ENCODE peak calls at places on chromosome 9, in five cellular contexts. E, Y, V, F and T are unnamed samples.

GRCh38 chr9:23015557-23015956 is 568.9 kb downstream of the DMRTA1 start:
- DNase-seq in E (no peak), Y (no peak), V (no peak), F (no peak), T (no peak)

GRCh38 chr9:8783999-8784398 is 984.4 kb upstream of the DMAC1 start:
- DNase-seq in E (no peak), Y (no peak), V (no peak), F (no peak), T (no peak)

GRCh38 chr9:32741706-32742105 is 41.6 kb upstream of the TMEM215 start:
- DNase-seq in E (no peak), Y (peak; percentile 52), V (no peak), F (no peak), T (no peak)

GRCh38 chr9:82924243-82924605 is 138.7 kb downstream of the RASEF start:
- DNase-seq in E (no peak), Y (peak; percentile 58), V (no peak), F (no peak), T (no peak)

GRCh38 chr9:74573792-74574191 is 76.7 kb downstream of the RORB start:
- DNase-seq in E (no peak), Y (no peak), V (no peak), F (no peak), T (no peak)

GRCh38 chr9:104287255-104287872 is 193.3 kb downstream of the SMC2 start:
- DNase-seq in E (no peak), Y (no peak), V (no peak), F (no peak), T (no peak)

GRCh38 chr9:18338042-18338441 is 135.9 kb upstream of the ADAMTSL1 start:
- DNase-seq in E (no peak), Y (no peak), V (no peak), F (no peak), T (no peak)

GRCh38 chr9:28866951-28867350 is 1293.7 kb upstream of the C9orf72 start:
- DNase-seq in E (no peak), Y (no peak), V (no peak), F (no peak), T (no peak)

GRCh38 chr9:96852676-96853075 is 1.6 kb downstream of the ZNF782 start:
- DNase-seq in E (no peak), Y (no peak), V (no peak), F (no peak), T (no peak)

GRCh38 chr9:123851851-123852250 is 78.1 kb downstream of the DENND1A start:
- DNase-seq in E (no peak), Y (peak; percentile 49), V (no peak), F (no peak), T (no peak)

GRCh38 chr9:107488400-107489143 is 997 bp downstream of the KLF4 start:
- DNase-seq in E (peak; percentile 89), Y (peak; percentile 64), V (peak; percentile 56), F (peak; percentile 69), T (peak; percentile 65)

GRCh38 chr9:114098660-114099522 is at the start of gene KIF12:
- DNase-seq in E (peak; percentile 74), Y (peak; percentile 89), V (peak; percentile 83), F (no peak), T (no peak)

GRCh38 chr9:115978739-115979138 is 174.9 kb upstream of the PAPPA start:
- DNase-seq in E (no peak), Y (no peak), V (no peak), F (no peak), T (no peak)

GRCh38 chr9:38334234-38334633 is 58.3 kb upstream of the ALDH1B1 start:
- DNase-seq in E (no peak), Y (peak; percentile 61), V (peak; percentile 13), F (no peak), T (no peak)

GRCh38 chr9:115106001-115106400 is 12.0 kb downstream of the TNC start:
- DNase-seq in E (no peak), Y (no peak), V (no peak), F (no peak), T (no peak)

GRCh38 chr9:135062254-135062653 is 25.2 kb upstream of the OLFM1 start:
- DNase-seq in E (no peak), Y (no peak), V (no peak), F (no peak), T (no peak)

GRCh38 chr9:130995399-130995941 is 13.5 kb upstream of the LAMC3 start:
- DNase-seq in E (peak; percentile 57), Y (peak; percentile 58), V (no peak), F (peak; percentile 32), T (peak; percentile 31)

GRCh38 chr9:124214116-124214515 is 43.6 kb upstream of the NEK6 start:
- DNase-seq in E (no peak), Y (no peak), V (peak; percentile 16), F (no peak), T (no peak)

GRCh38 chr9:6171667-6172066 is 43.9 kb upstream of the IL33 start:
- DNase-seq in E (no peak), Y (no peak), V (no peak), F (no peak), T (no peak)

GRCh38 chr9:87004016-87004415 is 56.7 kb upstream of the GAS1 start:
- DNase-seq in E (no peak), Y (no peak), V (no peak), F (no peak), T (no peak)

GRCh38 chr9:123253204-123253603 is 15.2 kb downstream of the STRBP start:
- DNase-seq in E (no peak), Y (no peak), V (no peak), F (no peak), T (no peak)

GRCh38 chr9:133527444-133527920 is 2.7 kb upstream of the MYMK start:
- DNase-seq in E (peak; percentile 75), Y (peak; percentile 51), V (no peak), F (peak; percentile 73), T (peak; percentile 80)

GRCh38 chr9:100222674-100223073 is 123.6 kb downstream of the INVS start:
- DNase-seq in E (no peak), Y (peak; percentile 7), V (no peak), F (no peak), T (no peak)

GRCh38 chr9:34452568-34452967 is 5.8 kb downstream of the FAM219A start:
- DNase-seq in E (no peak), Y (no peak), V (no peak), F (no peak), T (no peak)

GRCh38 chr9:130927338-130927737 is 11.7 kb downstream of the FIBCD1 start:
- DNase-seq in E (no peak), Y (no peak), V (no peak), F (no peak), T (no peak)

DNA sequence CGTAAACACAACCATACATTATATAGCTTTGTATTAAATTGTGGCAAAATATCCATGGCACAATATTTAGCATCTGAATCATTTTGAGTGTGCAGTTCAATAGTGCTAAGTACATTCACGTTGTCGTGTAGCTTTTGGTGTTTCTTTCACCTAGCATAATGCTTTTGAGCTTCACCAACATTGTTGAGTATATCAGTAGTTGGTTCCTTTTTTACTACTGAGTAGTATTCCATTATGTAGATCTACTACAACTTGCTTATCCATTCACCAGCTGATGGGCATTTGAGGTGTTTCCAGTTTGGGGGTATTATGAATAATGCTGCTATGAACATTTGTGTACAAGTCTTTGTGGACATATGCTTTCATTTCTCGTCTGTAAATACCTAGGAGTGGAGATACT is 27.3 kb upstream of the CTNNAL1 start:
- DNase-seq in E (no peak), Y (no peak), V (no peak), F (no peak), T (no peak)
- H3K9me3 ChIP-seq in E (peaks cover 6% of the 10 kb centered on the region), Y (no peaks in the 10 kb centered on the region), V (no peaks in the 10 kb centered on the region), F (peaks cover 3% of the 10 kb centered on the region), T (peaks cover 9% of the 10 kb centered on the region)

GRCh38 chr9:121505903-121506640 is 6.4 kb upstream of the GGTA1 start:
- DNase-seq in E (no peak), Y (no peak), V (no peak), F (no peak), T (no peak)

GRCh38 chr9:121508415-121508814 is 8.8 kb upstream of the GGTA1 start:
- DNase-seq in E (no peak), Y (peak; percentile 30), V (peak; percentile 41), F (no peak), T (no peak)

GRCh38 chr9:121509175-121509574 is 9.5 kb upstream of the GGTA1 start:
- DNase-seq in E (no peak), Y (no peak), V (no peak), F (no peak), T (no peak)

GRCh38 chr9:121510766-121511555 is 11.3 kb upstream of the GGTA1 start:
- DNase-seq in E (no peak), Y (no peak), V (no peak), F (peak; percentile 53), T (peak; percentile 44)
- H3K9me3 ChIP-seq in E (no peaks in the 10 kb centered on the region), Y (no peaks in the 10 kb centered on the region), V (no peaks in the 10 kb centered on the region), F (no peaks in the 10 kb centered on the region), T (no peaks in the 10 kb centered on the region)

GRCh38 chr9:40927851-40928802 is 200.4 kb downstream of the FOXD4L6 start:
- DNase-seq in E (no peak), Y (no peak), V (no peak), F (no peak), T (no peak)

GRCh38 chr9:40928803-40929487 is 199.5 kb downstream of the FOXD4L6 start:
- DNase-seq in E (no peak), Y (no peak), V (no peak), F (no peak), T (no peak)

GRCh38 chr9:40927260-40927631 is 201.2 kb downstream of the FOXD4L6 start:
- DNase-seq in E (no peak), Y (no peak), V (no peak), F (no peak), T (no peak)

GRCh38 chr9:40925149-40925548 is 203.3 kb downstream of the FOXD4L6 start:
- DNase-seq in E (no peak), Y (no peak), V (no peak), F (no peak), T (no peak)

DNA sequence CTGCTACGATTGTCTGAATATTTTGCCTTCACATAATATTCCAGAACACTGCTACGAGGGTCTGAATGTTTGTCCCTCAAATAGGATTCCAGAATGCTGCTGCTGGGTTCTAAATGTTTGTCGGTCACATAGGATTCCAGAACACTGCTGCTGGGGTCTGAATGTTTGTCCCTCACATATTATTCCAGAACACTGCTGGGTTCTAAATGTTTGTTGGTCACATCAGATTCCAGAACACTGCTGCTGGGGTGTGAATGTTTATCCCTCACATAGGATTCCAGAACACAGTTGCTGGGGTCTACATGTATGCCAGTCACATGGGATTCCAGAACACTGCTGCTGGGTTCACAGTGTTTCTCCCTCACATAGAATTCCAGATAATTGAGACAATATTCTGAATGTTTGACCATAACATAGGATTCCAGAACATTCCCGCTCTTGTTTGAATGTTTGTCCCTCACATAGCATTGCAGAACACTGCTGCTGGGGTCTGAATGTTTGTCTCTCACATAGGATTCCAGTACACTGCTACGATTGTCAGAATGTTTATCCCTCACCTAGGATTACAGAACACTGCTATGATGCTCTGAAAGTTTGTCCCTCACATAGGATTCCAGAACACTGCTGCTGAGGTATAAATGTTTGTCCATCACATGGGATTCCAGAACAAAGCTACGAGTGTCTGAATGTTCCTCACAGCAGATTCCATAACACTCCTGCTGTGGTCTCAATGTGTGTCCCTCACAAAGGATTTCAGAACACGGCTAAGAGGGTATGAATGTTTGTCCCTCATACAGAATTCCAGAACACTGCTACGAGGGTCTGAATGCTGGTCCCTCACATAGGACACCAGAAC is 201.8 kb downstream of the FOXD4L6 start:
- DNase-seq in E (no peak), Y (no peak), V (no peak), F (no peak), T (no peak)
- H3K9me3 ChIP-seq in E (peaks cover 75% of the 10 kb centered on the region), Y (peaks cover 38% of the 10 kb centered on the region), V (peaks cover 97% of the 10 kb centered on the region), F (peaks cover 99% of the 10 kb centered on the region), T (peaks cover 97% of the 10 kb centered on the region)

DNA sequence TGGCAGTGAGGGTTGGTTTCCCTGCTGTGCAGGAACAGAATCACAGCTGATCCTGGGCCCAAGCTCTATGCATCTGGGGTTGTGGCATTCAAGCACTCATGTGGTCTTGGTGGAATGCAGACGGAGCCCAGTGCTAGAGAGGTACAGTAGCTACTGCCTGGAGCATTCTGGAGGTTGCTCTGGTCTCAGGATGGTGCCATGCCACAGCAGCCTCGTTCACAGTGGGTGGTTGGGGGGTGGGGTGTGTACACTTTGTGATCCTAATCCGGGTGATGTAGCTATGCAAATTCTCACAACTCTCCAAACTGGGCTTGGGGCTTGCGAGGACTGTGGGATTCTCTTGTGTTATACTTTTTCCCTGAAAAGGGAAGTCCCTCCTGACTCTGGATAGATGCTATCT is 45.2 kb downstream of the FGD3 start:
- DNase-seq in E (no peak), Y (peak; percentile 38), V (no peak), F (no peak), T (no peak)
- H3K9me3 ChIP-seq in E (no peaks in the 10 kb centered on the region), Y (no peaks in the 10 kb centered on the region), V (no peaks in the 10 kb centered on the region), F (no peaks in the 10 kb centered on the region), T (peaks cover 11% of the 10 kb centered on the region)